ENCODE peak calls at places on chromosomes 4 and X, in six cellular contexts. C, F, M, W, J and P are unnamed samples.

GRCh38 chr4:148843625-148844024 is 401.4 kb upstream of the NR3C2 start:
- DNase-seq in F (no peak), J (peak), W (no peak), M (no peak), C (no peak), P (no peak)

GRCh38 chr4:109302366-109303140 is at the start of gene COL25A1:
- DNase-seq in W (peak), F (no peak), J (peak), M (no peak), C (peak), P (no peak)

GRCh38 chrX:39941332-39941920 is 156.3 kb downstream of the BCOR start:
- DNase-seq in M (no peak), W (peak), F (no peak), C (no peak), J (no peak), P (no peak)

GRCh38 chr4:128825226-128825625 is 15.7 kb downstream of the JADE1 start:
- DNase-seq in M (no peak), J (peak), W (no peak), C (no peak), F (no peak), P (no peak)

GRCh38 chr4:8606966-8607365 is 14.4 kb downstream of the CPZ start:
- DNase-seq in W (no peak), M (no peak), J (no peak), F (no peak), C (peak), P (no peak)

GRCh38 chrX:104288269-104288668 is 33.5 kb upstream of the ESX1 start:
- DNase-seq in J (peak), M (no peak), W (no peak), F (no peak), C (no peak), P (no peak)

GRCh38 chr4:78645853-78646757 is 94.5 kb downstream of the ANXA3 start:
- DNase-seq in C (no peak), W (no peak), M (peak), F (peak), J (no peak), P (peak)

GRCh38 chrX:47311857-47312774 is 58.3 kb upstream of the ZNF157 start:
- DNase-seq in J (peak), C (no peak), W (peak), M (peak), F (no peak), P (no peak)

DNA sequence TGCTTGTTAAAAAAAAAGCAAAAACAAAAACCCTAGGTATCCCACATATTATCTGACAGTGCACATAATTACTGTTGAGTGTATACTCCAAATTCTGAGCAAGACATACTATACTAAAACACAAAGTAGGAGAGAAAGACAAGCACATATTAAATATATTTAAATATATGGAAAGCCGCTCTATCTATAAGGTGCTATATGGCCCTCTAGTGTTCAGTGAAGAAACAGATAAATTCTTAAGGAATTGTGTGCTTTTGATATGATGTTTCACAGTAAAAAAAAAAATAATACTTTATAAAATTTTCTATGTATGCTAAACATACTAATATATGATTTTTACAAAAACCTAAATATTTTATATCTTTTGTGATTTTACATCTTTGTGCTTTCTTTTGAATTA is 137.8 kb downstream of the FBXW7 start:
- DNase-seq in M (no peak), W (peak), J (peak), F (no peak), C (no peak), P (no peak)
- TF ChIP-seq CTCF in M (peak), W (peak), J (no peak), F (no peak), C (no peak), P (no peak)

GRCh38 chrX:118853596-118853995 is 30.0 kb downstream of the ZCCHC12 start:
- DNase-seq in F (no peak), M (no peak), J (no peak), W (no peak), C (no peak), P (no peak)

DNA sequence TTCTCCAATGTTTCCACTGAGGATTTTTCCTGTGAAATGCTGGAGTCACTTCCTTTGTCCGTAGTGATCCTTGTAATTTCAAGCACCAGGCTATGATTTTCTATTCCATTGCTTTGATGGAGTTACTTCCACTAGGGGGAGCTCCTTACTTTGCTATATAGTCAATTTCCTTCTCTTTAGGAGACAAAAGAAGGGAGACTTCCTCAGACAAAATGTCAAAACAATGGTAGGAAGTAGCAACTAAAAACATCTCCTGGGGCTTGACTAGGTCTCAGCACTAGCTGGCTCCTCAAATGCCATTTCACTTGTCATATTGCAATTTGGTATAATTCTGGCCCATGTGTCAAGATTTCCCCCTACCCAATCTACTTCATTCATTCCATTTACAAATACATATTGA is 24.1 kb downstream of the ZCCHC12 start:
- DNase-seq in J (peak), C (no peak), W (peak), F (no peak), M (peak), P (no peak)
- TF ChIP-seq POLR2AphosphoS5 in J (no peak), C (no peak), W (no peak), F (no peak), M (no peak), P (no peak)

GRCh38 chrX:19991350-19991718 is 473 bp upstream of the BCLAF3 start:
- DNase-seq in F (no peak), M (no peak), J (no peak), W (no peak), C (no peak), P (no peak)
- H3K4me3 ChIP-seq in F (peak), M (peak), J (no peak), W (peak), C (no peak), P (peak)

GRCh38 chr4:150867148-150867547 is 147.9 kb downstream of the LRBA start:
- DNase-seq in F (no peak), M (no peak), W (peak), C (no peak), J (peak), P (no peak)
- TF ChIP-seq CTCF in F (peak), M (peak), W (peak), C (peak), J (peak), P (peak)

GRCh38 chrX:114049063-114049462 is 534.8 kb upstream of the HTR2C start:
- DNase-seq in C (no peak), M (no peak), J (no peak), F (no peak), W (no peak), P (no peak)
- TF ChIP-seq POLR2AphosphoS5 in C (no peak), M (no peak), J (no peak), F (no peak), W (no peak), P (no peak)

DNA sequence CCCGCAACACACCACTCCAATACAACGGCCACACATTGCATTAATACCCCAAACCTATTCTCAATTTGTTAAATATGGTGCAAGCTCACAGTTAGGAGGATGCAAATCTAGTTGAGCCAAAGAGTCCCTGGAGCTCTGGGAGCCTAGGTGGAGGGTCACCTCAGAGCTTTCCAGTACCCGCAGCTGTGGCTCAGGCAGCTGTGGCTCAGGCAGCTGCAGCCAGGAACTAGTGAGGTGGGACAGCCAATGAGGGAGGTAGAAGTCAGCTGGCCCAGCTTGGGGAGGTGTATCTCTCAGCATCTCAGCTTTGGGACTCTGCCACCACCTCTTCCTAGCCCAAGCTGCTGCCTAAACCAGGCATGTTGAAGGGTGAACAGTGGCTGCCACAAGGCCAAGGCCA is 36.7 kb upstream of the ARHGAP6 start:
- DNase-seq in C (no peak), J (no peak), M (no peak), W (no peak), F (no peak), P (no peak)
- H3K4me3 ChIP-seq in C (no peak), J (no peak), M (no peak), W (no peak), F (no peak), P (no peak)